ENCODE peak calls at places on chromosomes 13 and 19, in ten cellular contexts. F is hypothalamus; H is sciatic nerve; B is naive B cell; P is stimulated activated CD4-positive, alpha-beta T cell treated with anti-CD3 and anti-CD28 coated beads, Interleukin-12 subunit alpha, Interleukin-12 subunit beta, amount 100 ng/mL, for 4 hours; Z is fibroblast of pulmonary artery; W is iPS DF 19.7; Q is ecto neural progenitor cell; C is choroid plexus epithelial cell; O is endothelial cell. N is an unnamed sample.

GRCh38 chr13:21583496-21583895 is 20.5 kb downstream of the MICU2 start:
- DNase-seq in C (peak; percentile 83), H (no peak), O (no peak), Z (peak; percentile 55), W (peak; percentile 52), F (no peak), Q (no peak), P (no peak), B (no peak), N (no peak)

GRCh38 chr13:109123971-109124370 is 494.6 kb downstream of the MYO16 start:
- DNase-seq in H (no peak), P (no peak), Z (no peak), F (no peak), Q (no peak), C (peak; percentile 30), O (no peak), B (no peak), W (no peak), N (no peak)

GRCh38 chr19:3669616-3670257 is 30.5 kb downstream of the PIP5K1C start:
- DNase-seq in P (no peak), W (no peak), H (no peak), Z (no peak), B (no peak), O (no peak), C (no peak), Q (no peak), F (no peak), N (no peak)

GRCh38 chr13:104984296-104984818 is 1551.1 kb downstream of the EFNB2 start:
- DNase-seq in P (no peak), H (peak; percentile 63), Q (no peak), Z (peak; percentile 65), O (no peak), C (peak; percentile 87), W (no peak), F (no peak), B (no peak), N (no peak)

GRCh38 chr19:45952691-45953505 is 20.8 kb downstream of the NOVA2 start:
- DNase-seq in W (peak; percentile 75), P (peak; percentile 45), Q (peak; percentile 89), Z (peak; percentile 72), H (no peak), B (no peak), C (peak; percentile 48), F (no peak), O (peak; percentile 68), N (peak; percentile 92)

GRCh38 chr13:45086484-45086883 is 33.8 kb upstream of the GTF2F2 start:
- DNase-seq in B (no peak), C (peak; percentile 27), H (no peak), O (no peak), W (no peak), P (no peak), F (no peak), Q (no peak), Z (no peak), N (no peak)

GRCh38 chr13:44837250-44837649 is 152.0 kb downstream of the NUFIP1 start:
- DNase-seq in P (no peak), H (no peak), F (no peak), O (no peak), C (peak; percentile 60), W (no peak), B (no peak), Q (no peak), Z (peak; percentile 44), N (no peak)

GRCh38 chr13:30759748-30760147 is 24.4 kb downstream of the ALOX5AP start:
- DNase-seq in Z (peak; percentile 22), C (peak; percentile 50), W (no peak), P (no peak), O (no peak), B (no peak), H (no peak), Q (no peak), F (no peak), N (no peak)

GRCh38 chr13:93364166-93364565 is 137.6 kb downstream of the GPC6 start:
- DNase-seq in H (no peak), F (no peak), Z (peak; percentile 55), O (no peak), B (no peak), C (peak; percentile 44), P (no peak), Q (no peak), W (no peak), N (no peak)

GRCh38 chr19:7415163-7415856 is 66.6 kb downstream of the ARHGEF18 start:
- DNase-seq in Z (peak; percentile 27), H (peak; percentile 61), C (peak; percentile 79), Q (no peak), B (no peak), P (no peak), F (no peak), W (no peak), O (no peak), N (no peak)

N was measured in nephron progenitor cell.